ENCODE peak calls at places on chromosome 7, in six cellular contexts. V is mesothelial cell of epicardium, D is astrocyte of the spinal cord, F is cardiac muscle cell, O is dorsolateral prefrontal cortex, N is epithelial cell of esophagus. R is an unnamed sample.

GRCh38 chr7:1503390-1503789 is 799 bp downstream of the INTS1 start:
- DNase-seq in F (no peak), D (no peak), V (no peak), O (no peak), N (no peak), R (no peak)

GRCh38 chr7:42226354-42226941 is 10.6 kb downstream of the GLI3 start:
- DNase-seq in O (no peak), V (no peak), N (no peak), F (peak), D (no peak), R (no peak)

GRCh38 chr7:28957822-28958234 is 302 bp downstream of the TRIL start:
- DNase-seq in D (peak), N (peak), V (peak), O (no peak), F (no peak), R (peak)

GRCh38 chr7:106417273-106417902 is 132.6 kb upstream of the NAMPT start:
- DNase-seq in D (no peak), O (no peak), F (no peak), V (no peak), N (peak), R (no peak)

GRCh38 chr7:138814806-138815332 is 16.9 kb upstream of the ATP6V0A4 start:
- DNase-seq in F (peak), O (no peak), V (no peak), D (no peak), N (peak), R (no peak)

GRCh38 chr7:42237162-42237821 is at the start of gene GLI3:
- DNase-seq in N (peak), D (peak), F (peak), V (peak), O (no peak), R (peak)

GRCh38 chr7:112149734-112150133 is 56.5 kb downstream of the DOCK4 start:
- DNase-seq in O (no peak), D (no peak), N (no peak), V (no peak), F (no peak), R (no peak)

GRCh38 chr7:12646139-12646538 is 41.3 kb upstream of the ARL4A start:
- DNase-seq in F (peak), N (no peak), D (peak), O (no peak), V (no peak), R (no peak)

GRCh38 chr7:234712-235553 is 42.6 kb downstream of the FAM20C start:
- DNase-seq in F (no peak), N (peak), O (peak), V (no peak), D (no peak), R (no peak)

GRCh38 chr7:37376386-37376785 is 72.3 kb downstream of the ELMO1 start:
- DNase-seq in F (peak), O (no peak), V (no peak), N (peak), D (no peak), R (no peak)

GRCh38 chr7:29815181-29816105 is 9.1 kb downstream of the WIPF3 start:
- DNase-seq in V (no peak), O (no peak), D (no peak), N (no peak), F (no peak), R (no peak)

GRCh38 chr7:14144109-14144508 is 154.6 kb upstream of the ETV1 start:
- DNase-seq in N (no peak), F (no peak), O (no peak), D (no peak), V (no peak), R (no peak)
- TF ChIP-seq CTCF in N (no peak), F (no peak), O (no peak), D (no peak), V (no peak), R (no peak)

DNA sequence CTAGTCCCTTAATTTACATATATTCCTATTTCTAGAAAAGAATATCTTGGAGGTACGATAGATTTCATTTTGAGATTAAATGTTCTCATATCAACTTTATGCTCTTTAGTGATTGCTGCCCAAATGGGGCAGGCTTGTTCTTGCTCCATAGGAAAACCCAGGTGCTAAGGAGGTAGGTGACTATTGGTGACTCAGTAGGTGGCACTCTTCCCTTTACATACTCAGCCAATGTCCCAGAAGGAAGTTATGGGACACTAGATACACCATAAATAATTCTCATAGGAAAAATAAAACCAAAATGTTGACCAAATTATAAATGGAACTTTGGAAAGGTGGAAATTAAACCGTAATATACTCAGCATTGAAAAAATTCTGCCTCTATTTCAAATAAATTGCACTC is 4.0 kb downstream of the SKAP2 start:
- DNase-seq in D (no peak), F (no peak), O (no peak), V (no peak), N (peak), R (no peak)
- TF ChIP-seq CTCF in D (no peak), F (no peak), O (no peak), V (no peak), N (peak), R (no peak)

GRCh38 chr7:117873933-117874530 is 791 bp upstream of the CTTNBP2 start:
- DNase-seq in O (no peak), D (no peak), N (no peak), F (no peak), V (no peak), R (no peak)

GRCh38 chr7:117871778-117872538 is 1.3 kb downstream of the CTTNBP2 start:
- DNase-seq in O (peak), D (peak), F (no peak), N (peak), V (peak), R (peak)

GRCh38 chr7:117872565-117873055 is 631 bp downstream of the CTTNBP2 start:
- DNase-seq in V (peak), O (peak), N (peak), D (peak), F (no peak), R (peak)

GRCh38 chr7:117871401-117871777 is 1.9 kb downstream of the CTTNBP2 start:
- DNase-seq in F (no peak), D (no peak), O (no peak), V (no peak), N (no peak), R (no peak)

DNA sequence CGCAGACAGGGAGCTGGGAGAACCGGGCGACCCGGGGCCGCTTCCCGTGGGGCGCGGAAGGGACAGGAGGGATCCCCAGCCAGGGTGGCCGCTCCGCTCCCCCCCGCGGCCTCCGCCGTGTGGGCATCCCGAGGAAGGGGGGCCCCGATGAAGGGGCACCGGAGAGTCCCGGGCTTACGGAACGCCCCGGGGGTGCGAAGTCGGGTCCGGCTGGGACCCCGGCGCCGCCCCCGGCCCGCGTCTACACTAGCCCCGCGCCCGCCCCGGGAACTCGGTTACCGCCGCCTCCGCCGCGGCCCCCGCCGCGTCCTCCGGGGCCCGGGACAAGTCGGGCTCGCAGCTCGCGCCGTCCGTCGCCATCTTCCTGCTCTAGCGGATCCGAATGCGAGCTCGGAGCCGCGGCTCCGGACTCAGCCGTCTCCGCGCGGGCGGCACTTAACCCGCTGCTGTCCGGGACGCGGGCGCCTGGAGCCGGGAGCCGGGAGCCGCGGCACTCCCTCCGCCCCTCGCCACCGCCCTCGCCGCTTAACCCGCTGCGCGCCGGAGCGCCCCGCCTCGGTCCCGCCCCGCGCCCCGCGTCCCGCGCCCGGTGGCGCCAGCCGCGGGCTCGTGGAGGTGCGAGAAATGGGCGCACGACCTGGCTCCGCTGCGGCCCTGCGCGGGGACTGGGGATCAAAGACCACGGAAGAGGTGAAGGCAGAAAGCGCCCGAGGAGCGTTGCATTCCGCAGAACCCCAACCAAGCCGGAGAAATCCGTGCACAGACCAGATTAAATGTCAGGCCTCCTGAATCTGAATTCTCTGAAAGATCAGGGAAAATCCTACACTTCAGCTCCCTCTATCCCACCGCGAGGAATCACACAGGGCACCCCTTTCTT is at the start of gene CTTNBP2:
- DNase-seq in O (peak), D (peak), F (peak), V (peak), N (peak), R (peak)
- TF ChIP-seq CTCF in O (no peak), D (peak), F (peak), V (no peak), N (no peak), R (no peak)

DNA sequence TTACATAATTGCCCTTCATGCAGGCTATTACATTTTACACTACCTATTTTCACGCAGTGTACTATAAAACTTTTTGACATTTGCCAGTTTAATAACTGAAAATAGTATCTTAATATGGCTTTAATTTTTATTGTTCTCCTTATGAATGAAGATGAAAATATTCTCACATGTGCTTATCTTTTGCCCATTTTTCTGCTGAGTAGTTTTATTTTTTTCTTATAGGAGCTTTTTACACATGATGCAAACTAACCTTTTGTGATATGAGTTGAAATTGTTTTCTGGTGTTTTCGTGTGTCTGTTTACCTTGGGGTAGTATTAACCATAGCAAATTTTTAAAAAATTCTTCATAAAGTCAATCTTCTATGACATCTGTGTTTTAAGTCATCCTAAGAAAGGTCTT is 26.3 kb downstream of the OR9A2 start:
- DNase-seq in V (no peak), D (no peak), F (no peak), N (no peak), O (no peak), R (no peak)
- TF ChIP-seq CTCF in V (no peak), D (no peak), F (no peak), N (no peak), O (no peak), R (no peak)